ENCODE peak calls at places on chromosomes 4 and X, in five cellular contexts. S is K562, E is esophagus muscularis mucosa, R is Panc1, Q is sigmoid colon. I is an unnamed sample.

GRCh38 chr4:78642934-78643333 is 91.4 kb downstream of the ANXA3 start:
- DNase-seq in R (no peak), Q (no peak), E (no peak), S (no peak), I (no peak)

GRCh38 chr4:119550857-119551532 is 77.6 kb downstream of the PDE5A start:
- DNase-seq in R (no peak), E (no peak), Q (no peak), S (no peak), I (no peak)

GRCh38 chrX:9374537-9374936 is 90.3 kb upstream of the TBL1X start:
- DNase-seq in S (no peak), Q (no peak), R (no peak), E (no peak), I (no peak)

GRCh38 chrX:19630228-19630627 is 114.9 kb upstream of the MAP3K15 start:
- DNase-seq in E (no peak), R (no peak), Q (no peak), S (no peak), I (no peak)

GRCh38 chr4:40887690-40888089 is 137.9 kb downstream of the NSUN7 start:
- DNase-seq in Q (no peak), S (no peak), R (no peak), E (no peak), I (no peak)

GRCh38 chr4:81052119-81053068 is 21.9 kb downstream of the BMP3 start:
- DNase-seq in R (no peak), E (no peak), Q (peak), S (peak), I (no peak)

GRCh38 chrX:81957318-81957717 is 755.4 kb downstream of the SH3BGRL start:
- DNase-seq in S (no peak), E (no peak), R (no peak), Q (no peak), I (no peak)

GRCh38 chrX:34300871-34301270 is 168.8 kb upstream of the FAM47A start:
- DNase-seq in Q (no peak), S (peak), E (no peak), R (peak), I (no peak)

GRCh38 chrX:39772057-39772832 is 325.5 kb downstream of the BCOR start:
- DNase-seq in Q (no peak), E (no peak), S (peak), R (no peak), I (no peak)

GRCh38 chrX:115330498-115331138 is 41.1 kb downstream of the LUZP4 start:
- DNase-seq in E (no peak), R (peak), S (peak), Q (peak), I (no peak)

GRCh38 chr4:4866124-4866832 is 6.8 kb downstream of the MSX1 start:
- DNase-seq in S (no peak), Q (no peak), E (no peak), R (no peak), I (no peak)

GRCh38 chr4:7539659-7540058 is 104.9 kb upstream of the PSAPL1 start:
- DNase-seq in R (no peak), S (peak), E (no peak), Q (no peak), I (no peak)

GRCh38 chr4:20840648-20841190 is 140.5 kb downstream of the PACRGL start:
- DNase-seq in S (no peak), E (no peak), R (no peak), Q (no peak), I (no peak)

GRCh38 chrX:122238801-122239200 is 945.3 kb upstream of the GRIA3 start:
- DNase-seq in R (no peak), S (no peak), Q (no peak), E (no peak), I (no peak)

GRCh38 chrX:27445438-27445837 is 17.7 kb downstream of the PPP4R3C start:
- DNase-seq in E (no peak), Q (no peak), S (no peak), R (no peak), I (no peak)

GRCh38 chr4:37882665-37883296 is 8.1 kb upstream of the TBC1D1 start:
- DNase-seq in S (no peak), E (peak), R (no peak), Q (no peak), I (no peak)

GRCh38 chr4:949656-950055 is 17.4 kb downstream of the TMEM175 start:
- DNase-seq in E (no peak), R (no peak), S (no peak), Q (no peak), I (no peak)

GRCh38 chrX:69128573-69128972 is 36.7 kb downstream of the PJA1 start:
- DNase-seq in S (no peak), Q (no peak), R (no peak), E (no peak), I (no peak)

GRCh38 chrX:7614616-7615015 is 228.4 kb upstream of the VCX start:
- DNase-seq in S (no peak), R (no peak), E (no peak), Q (no peak), I (no peak)

GRCh38 chrX:23879380-23880090 is 28.2 kb downstream of the APOO start:
- DNase-seq in E (no peak), R (no peak), S (no peak), Q (no peak), I (no peak)

GRCh38 chr4:146335763-146336412 is 121.5 kb downstream of the REELD1 start:
- DNase-seq in E (no peak), R (no peak), Q (no peak), S (no peak), I (no peak)

GRCh38 chrX:254630-255215 is 26.5 kb upstream of the PLCXD1 start:
- DNase-seq in Q (peak), R (no peak), E (peak), S (no peak), I (no peak)

GRCh38 chrX:27008486-27008885 is 454.7 kb downstream of the PPP4R3C start:
- DNase-seq in R (no peak), E (no peak), S (no peak), Q (no peak), I (no peak)

GRCh38 chr4:24226667-24227066 is 336.8 kb upstream of the PPARGC1A start:
- DNase-seq in S (no peak), R (no peak), Q (no peak), E (no peak), I (no peak)

GRCh38 chr4:28792917-28793597 is 1927.1 kb upstream of the PCDH7 start:
- DNase-seq in Q (no peak), E (no peak), R (no peak), S (no peak), I (no peak)

DNA sequence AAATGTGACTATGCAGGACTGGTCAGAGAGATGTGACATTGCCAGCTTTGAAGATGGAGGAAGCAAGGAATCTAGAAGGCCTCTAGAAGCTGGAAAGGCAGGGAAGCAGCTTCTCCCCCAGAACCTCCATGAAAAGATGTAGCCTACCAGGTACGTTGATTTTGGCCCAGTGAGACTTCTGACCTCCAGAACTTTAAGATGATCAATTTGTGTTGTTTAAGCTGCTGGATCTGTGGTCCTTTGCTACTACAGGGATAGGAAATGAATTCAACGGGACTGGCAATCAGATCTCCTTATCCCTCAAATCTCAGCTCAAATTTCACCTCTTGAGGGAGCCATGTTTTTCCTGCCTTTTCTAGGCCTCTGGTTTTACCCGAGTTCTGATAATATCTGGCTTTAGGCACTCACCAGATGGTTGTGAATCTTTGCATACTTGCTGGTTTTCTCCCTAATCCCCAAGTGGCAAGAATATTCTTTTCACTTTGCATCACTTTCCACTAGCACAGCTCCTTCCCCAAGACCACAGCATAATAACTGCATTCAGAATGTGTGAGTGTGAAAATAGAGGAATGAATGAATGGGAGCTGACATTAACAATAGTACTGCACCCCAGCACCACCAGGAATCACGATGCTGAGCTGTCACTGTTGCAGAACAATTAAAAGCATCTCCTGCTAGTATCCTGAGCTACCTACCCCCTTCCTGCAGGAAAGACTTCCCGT is 25.5 kb upstream of the TMSB4X start:
- DNase-seq in E (no peak), R (no peak), S (no peak), Q (no peak), I (no peak)
- TF ChIP-seq POLR2AphosphoS5 in E (no peak), R (no peak), S (no peak), Q (no peak), I (no peak)

GRCh38 chr4:1991596-1992434 is 17.0 kb downstream of the NELFA start:
- DNase-seq in S (no peak), Q (no peak), E (no peak), R (no peak), I (peak)
- H3K27ac ChIP-seq in S (no peak), Q (no peak), E (no peak), R (no peak), I (no peak)

GRCh38 chr4:151563194-151563593 is 154.2 kb downstream of the FHIP1A start:
- DNase-seq in R (no peak), Q (no peak), S (no peak), E (no peak), I (no peak)
- TF ChIP-seq POLR2AphosphoS5 in R (no peak), Q (no peak), S (no peak), E (no peak), I (no peak)

DNA sequence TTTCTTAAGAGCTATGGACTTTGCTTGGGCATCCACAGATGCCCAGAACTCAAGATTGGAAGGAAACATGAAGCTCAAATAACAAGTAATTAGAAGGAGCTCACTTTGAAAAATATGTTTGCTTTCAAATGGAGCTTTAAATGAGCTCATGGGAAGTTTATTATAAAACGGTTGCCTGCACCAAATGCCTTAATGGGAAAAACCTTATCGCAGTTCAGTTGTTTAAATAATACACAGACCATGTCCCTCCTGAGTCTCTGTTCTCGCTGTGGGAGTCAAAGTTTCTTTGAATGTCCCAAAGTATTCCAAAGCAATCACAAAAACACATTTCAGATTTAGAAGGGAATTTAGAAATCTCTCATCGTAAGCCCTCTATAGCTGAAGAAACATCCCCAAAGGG is 31.6 kb upstream of the STIM2 start:
- DNase-seq in S (no peak), Q (no peak), R (no peak), E (no peak), I (no peak)
- H3K27ac ChIP-seq in S (no peak), Q (no peak), R (no peak), E (no peak), I (no peak)

DNA sequence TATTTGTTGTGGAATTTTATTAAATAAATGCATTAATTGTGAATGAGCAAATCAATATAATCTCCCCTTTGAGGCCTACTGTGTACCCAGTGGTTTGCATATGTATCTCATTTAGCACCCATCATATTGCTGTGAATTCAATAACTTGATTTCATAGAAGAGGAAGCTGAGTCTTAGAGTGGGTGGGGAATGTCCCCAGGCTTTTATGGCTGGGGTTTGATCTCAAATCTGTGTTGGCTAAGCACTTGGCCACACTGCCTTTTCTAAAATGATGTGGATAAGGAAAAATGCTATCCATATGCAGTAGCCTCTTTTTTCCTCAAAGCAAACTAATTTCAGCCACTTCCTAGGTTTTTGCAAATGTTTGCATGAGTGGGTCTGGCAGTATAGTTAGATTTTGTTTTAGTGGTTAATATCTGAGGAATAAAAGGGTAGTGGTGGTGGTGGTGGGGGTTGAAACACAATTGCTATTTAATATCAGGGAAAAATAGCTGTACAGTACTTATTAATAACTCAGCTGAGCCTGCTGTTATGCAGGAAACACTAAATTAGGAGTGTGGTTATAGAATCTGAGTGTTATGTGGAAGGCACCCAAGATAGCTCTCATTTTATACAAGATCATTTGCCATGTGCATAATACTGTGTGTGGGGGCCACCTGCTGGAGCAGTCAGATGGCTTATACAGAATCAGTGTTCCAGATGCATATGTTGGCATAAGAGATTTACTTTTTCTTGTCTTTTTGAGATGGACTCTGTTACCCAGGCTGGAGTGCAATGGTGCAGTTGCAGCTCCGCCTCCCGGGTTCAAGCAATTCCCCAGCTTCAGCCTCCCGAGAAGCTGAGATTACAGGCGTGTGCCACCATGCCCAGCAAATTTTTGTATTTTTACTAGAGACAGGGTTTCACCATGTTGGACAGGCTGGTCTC is 108.0 kb downstream of the TMEM131L start:
- DNase-seq in E (no peak), R (peak), Q (peak), S (no peak), I (no peak)
- TF ChIP-seq POLR2AphosphoS5 in E (peak), R (no peak), Q (peak), S (no peak), I (no peak)

DNA sequence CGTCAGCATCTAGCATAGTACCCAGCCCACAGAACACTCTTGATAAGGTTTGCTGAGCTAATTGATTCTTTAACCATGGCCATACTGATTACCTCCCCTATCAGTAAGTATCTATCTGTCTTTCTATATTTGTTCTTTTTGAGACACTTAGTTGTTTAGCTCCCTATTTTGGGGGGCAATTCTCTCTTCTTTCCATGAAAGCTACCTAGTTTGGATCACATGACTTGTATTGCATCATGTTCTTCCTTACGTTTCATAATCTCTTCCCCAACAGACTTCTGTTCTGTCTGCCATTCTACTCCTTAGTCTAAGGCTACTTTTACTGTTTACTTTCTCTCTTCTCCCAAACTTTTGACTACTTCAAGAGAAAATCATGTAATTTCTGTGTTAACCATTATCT is 39.0 kb downstream of the TBC1D19 start:
- DNase-seq in E (no peak), Q (no peak), R (no peak), S (no peak), I (no peak)
- H3K27ac ChIP-seq in E (no peak), Q (no peak), R (no peak), S (peak), I (no peak)

I was measured in suprapubic skin.